ENCODE peak calls at places on chromosomes 13 and 19, in eight cellular contexts. M is GM12865, J is lung, S is NB4, L is MV-4-11, D is progenitor cell of endocrine pancreas, O is nucleus accumbens, F is fibroblast of lung. R is an unnamed sample.

GRCh38 chr19:45814166-45814780 is 835 bp downstream of the RSPH6A start:
- DNase-seq in M (peak), J (no peak), S (peak), L (no peak), D (no peak), O (no peak), F (no peak), R (no peak)

GRCh38 chr19:55173717-55174409 is 6.2 kb downstream of the SYT5 start:
- DNase-seq in M (no peak), J (no peak), S (no peak), L (peak), D (no peak), O (peak), F (peak), R (peak)

GRCh38 chr13:33276581-33276980 is 9.0 kb downstream of the STARD13 start:
- DNase-seq in M (no peak), J (no peak), S (no peak), L (no peak), D (no peak), O (no peak), F (no peak), R (no peak)

GRCh38 chr13:75091707-75092106 is 390.3 kb downstream of the TBC1D4 start:
- DNase-seq in M (peak), J (no peak), S (no peak), L (no peak), D (no peak), O (no peak), F (no peak), R (no peak)

GRCh38 chr19:41995959-41996797 is 2.1 kb upstream of the ATP1A3 start:
- DNase-seq in M (peak), J (no peak), S (peak), L (no peak), D (no peak), O (peak), F (no peak), R (no peak)

GRCh38 chr19:50285833-50286232 is 43.3 kb downstream of the KCNC3 start:
- DNase-seq in M (no peak), J (no peak), S (no peak), L (no peak), D (no peak), O (no peak), F (no peak), R (no peak)

GRCh38 chr19:35915508-35915907 is 7.4 kb upstream of the TYROBP start:
- DNase-seq in M (no peak), J (no peak), S (no peak), L (peak), D (no peak), O (no peak), F (no peak), R (no peak)

GRCh38 chr13:114339779-114340534 is 25.7 kb downstream of the CHAMP1 start:
- DNase-seq in M (peak), J (no peak), S (peak), L (peak), D (no peak), O (no peak), F (peak), R (peak)

GRCh38 chr13:79482271-79482970 is 1.5 kb downstream of the NDFIP2 start:
- DNase-seq in M (no peak), J (no peak), S (no peak), L (no peak), D (no peak), O (no peak), F (no peak), R (no peak)

GRCh38 chr19:8174706-8175105 is 25.3 kb upstream of the FBN3 start:
- DNase-seq in M (no peak), J (no peak), S (no peak), L (no peak), D (no peak), O (no peak), F (peak), R (no peak)

GRCh38 chr13:105721056-105721455 is 814.4 kb downstream of the EFNB2 start:
- DNase-seq in M (no peak), J (no peak), S (no peak), L (no peak), D (no peak), O (no peak), F (peak), R (no peak)

GRCh38 chr19:37981785-37982475 is 74.9 kb downstream of the SIPA1L3 start:
- DNase-seq in M (no peak), J (no peak), S (no peak), L (no peak), D (no peak), O (no peak), F (peak), R (peak)

GRCh38 chr19:10748924-10749434 is 31.1 kb downstream of the DNM2 start:
- DNase-seq in M (no peak), J (peak), S (peak), L (no peak), D (no peak), O (peak), F (no peak), R (peak)

GRCh38 chr19:32580901-32581703 is at the start of gene PDCD5:
- DNase-seq in M (peak), J (peak), S (peak), L (peak), D (peak), O (peak), F (peak), R (peak)

GRCh38 chr13:37685206-37685605 is 86.6 kb upstream of the POSTN start:
- DNase-seq in M (no peak), J (no peak), S (no peak), L (no peak), D (no peak), O (no peak), F (no peak), R (no peak)

GRCh38 chr13:51453959-51454703 is 1.3 kb upstream of the INTS6 start:
- DNase-seq in M (no peak), J (no peak), S (no peak), L (no peak), D (no peak), O (no peak), F (no peak), R (no peak)

GRCh38 chr19:15457701-15458484 is 6.5 kb downstream of the RASAL3 start:
- DNase-seq in M (no peak), J (no peak), S (no peak), L (no peak), D (no peak), O (no peak), F (no peak), R (no peak)

GRCh38 chr19:39264306-39265290 is 3.6 kb upstream of the IFNL2 start:
- DNase-seq in M (no peak), J (no peak), S (no peak), L (no peak), D (no peak), O (no peak), F (no peak), R (no peak)

GRCh38 chr19:46890423-46891170 is 29.8 kb downstream of the ARHGAP35 start:
- DNase-seq in M (no peak), J (no peak), S (no peak), L (no peak), D (no peak), O (no peak), F (peak), R (peak)

GRCh38 chr13:23707674-23708073 is 137.5 kb downstream of the TNFRSF19 start:
- DNase-seq in M (peak), J (no peak), S (peak), L (no peak), D (no peak), O (no peak), F (peak), R (no peak)

R was measured in mucosa of gallbladder.